ENCODE peak calls at places on chromosomes 3 and 15, in four cellular contexts. B is left ventricle myocardium superior, P is substantia nigra, Q is HEK293T. H is an unnamed sample.
A peak's percentile ranks its signal among the peaks of the same experiment; 100 is the strongest.

GRCh38 chr3:194730369-194730768 is 44.7 kb downstream of the FAM43A start:
- DNase-seq in Q (no peak), P (no peak), B (no peak), H (no peak)

GRCh38 chr3:162096874-162097273 is 600.3 kb downstream of the OTOL1 start:
- DNase-seq in Q (no peak), B (no peak), P (no peak), H (no peak)

GRCh38 chr3:124034016-124034808 is 42.3 kb upstream of the ROPN1 start:
- DNase-seq in B (peak; percentile 41), P (no peak), Q (peak; percentile 22), H (no peak)

GRCh38 chr3:186417791-186418190 is 55.8 kb upstream of the DGKG start:
- DNase-seq in Q (no peak), P (no peak), B (no peak), H (no peak)

GRCh38 chr15:81160312-81161214 is 26.5 kb downstream of the CFAP161 start:
- DNase-seq in P (no peak), B (peak; percentile 79), Q (no peak), H (no peak)

GRCh38 chr15:94503293-94503692 is 271.9 kb downstream of the MCTP2 start:
- DNase-seq in P (no peak), B (no peak), Q (no peak), H (no peak)

GRCh38 chr15:99616773-99617342 is 51.1 kb downstream of the MEF2A start:
- DNase-seq in P (no peak), Q (no peak), B (no peak), H (no peak)

GRCh38 chr15:42097018-42097417 is 2.7 kb upstream of the PLA2G4D start:
- DNase-seq in B (no peak), P (no peak), Q (no peak), H (no peak)

GRCh38 chr3:45191924-45192417 is 34.1 kb downstream of the TMEM158 start:
- DNase-seq in Q (no peak), B (no peak), P (no peak), H (no peak)

GRCh38 chr15:73601449-73602425 is 31.5 kb downstream of the NPTN start:
- DNase-seq in B (no peak), Q (no peak), P (no peak), H (peak; percentile 19)

GRCh38 chr3:161108840-161109239 is 3.7 kb upstream of the B3GALNT1 start:
- DNase-seq in Q (no peak), B (no peak), P (no peak), H (no peak)

GRCh38 chr3:133038731-133039398 is 674 bp downstream of the TMEM108 start:
- DNase-seq in Q (peak; percentile 38), B (peak; percentile 43), P (peak; percentile 18), H (no peak)

GRCh38 chr3:48634661-48635221 is 520 bp downstream of the SLC26A6 start:
- DNase-seq in Q (peak; percentile 64), B (peak; percentile 74), P (no peak), H (peak; percentile 87)

GRCh38 chr3:101561630-101562328 is at the start of gene TRMT10C:
- DNase-seq in B (peak; percentile 93), P (peak; percentile 88), Q (peak; percentile 94), H (peak; percentile 94)

GRCh38 chr15:99909914-99910313 is 176.7 kb upstream of the LYSMD4 start:
- DNase-seq in Q (peak; percentile 63), P (no peak), B (no peak), H (peak; percentile 52)

GRCh38 chr15:92082217-92082843 is 228.8 kb downstream of the SLCO3A1 start:
- DNase-seq in B (peak; percentile 71), P (peak; percentile 64), Q (peak; percentile 74), H (peak; percentile 45)

GRCh38 chr3:195892355-195893120 is 15.8 kb downstream of the TNK2 start:
- DNase-seq in P (peak; percentile 60), Q (no peak), B (peak; percentile 73), H (no peak)

GRCh38 chr3:18586076-18586475 is 160.9 kb upstream of the SATB1 start:
- DNase-seq in Q (no peak), B (no peak), P (no peak), H (no peak)

GRCh38 chr3:45515999-45516804 is 78.3 kb upstream of the LIMD1 start:
- DNase-seq in Q (no peak), P (no peak), B (no peak), H (no peak)

GRCh38 chr3:180325533-180325932 is 276.4 kb upstream of the TTC14 start:
- DNase-seq in B (no peak), P (no peak), Q (no peak), H (no peak)

GRCh38 chr3:150168694-150169093 is 198.0 kb upstream of the PFN2 start:
- DNase-seq in Q (no peak), B (peak; percentile 31), P (no peak), H (no peak)

GRCh38 chr3:187741403-187742350 is 3.6 kb downstream of the BCL6 start:
- DNase-seq in B (peak; percentile 83), Q (no peak), P (peak; percentile 37), H (peak; percentile 92)

GRCh38 chr3:68378631-68379030 is 553.7 kb downstream of the TAFA4 start:
- DNase-seq in P (no peak), B (no peak), Q (no peak), H (no peak)

GRCh38 chr3:122493296-122493695 is 21.4 kb downstream of the KPNA1 start:
- DNase-seq in P (no peak), Q (no peak), B (no peak), H (no peak)

GRCh38 chr3:104556372-104557078 is 810.2 kb upstream of the ALCAM start:
- DNase-seq in P (no peak), B (no peak), Q (no peak), H (no peak)

GRCh38 chr15:28191832-28192231 is 92.7 kb upstream of the OCA2 start:
- DNase-seq in P (peak; percentile 50), B (peak; percentile 76), Q (no peak), H (peak; percentile 13)

GRCh38 chr3:139758654-139759291 is 81.0 kb upstream of the NMNAT3 start:
- DNase-seq in Q (no peak), B (no peak), P (no peak), H (no peak)

GRCh38 chr3:159852821-159853505 is 135.7 kb upstream of the IL12A start:
- DNase-seq in P (peak; percentile 47), B (peak; percentile 88), Q (peak; percentile 18), H (no peak)

GRCh38 chr3:79872483-79872882 is 104.7 kb upstream of the ROBO1 start:
- DNase-seq in B (no peak), Q (no peak), P (no peak), H (no peak)

GRCh38 chr3:51083490-51083889 is 301.6 kb upstream of the MANF start:
- DNase-seq in P (no peak), B (no peak), Q (no peak), H (no peak)

GRCh38 chr15:44010114-44010513 is 183.3 kb downstream of the WDR76 start:
- DNase-seq in Q (no peak), B (no peak), P (no peak), H (no peak)

GRCh38 chr3:184568918-184569829 is 7.6 kb downstream of the EPHB3 start:
- DNase-seq in Q (peak; percentile 31), P (peak; percentile 60), B (peak; percentile 84), H (no peak)

GRCh38 chr15:100592898-100593297 is 9.1 kb downstream of the LINS1 start:
- DNase-seq in Q (no peak), B (no peak), P (no peak), H (no peak)

GRCh38 chr3:190883973-190884832 is 21.7 kb upstream of the GMNC start:
- DNase-seq in Q (peak; percentile 22), P (peak; percentile 21), B (no peak), H (peak; percentile 42)

GRCh38 chr3:119829431-119829830 is 47.5 kb downstream of the NR1I2 start:
- DNase-seq in P (no peak), Q (no peak), B (no peak), H (no peak)

GRCh38 chr15:47708116-47708515 is 9.2 kb upstream of the SEMA6D start:
- DNase-seq in B (no peak), Q (no peak), P (no peak), H (no peak)

GRCh38 chr3:35393916-35394315 is 245.4 kb upstream of the ARPP21 start:
- DNase-seq in P (no peak), B (no peak), Q (no peak), H (no peak)

H was measured in HuH-7.